ENCODE peak calls at places on chromosomes 2 and 18, in eight cellular contexts. One of them, this sample, is unnamed.
A peak's percentile ranks its signal among the peaks of the same experiment; 100 is the strongest.

GRCh38 chr2:181546086-181546485 is 88.9 kb downstream of the ITGA4 start:
- DNase-seq in stomach: no peak
- DNase-seq in upper lobe of left lung: no peak
- DNase-seq in IMR-90: peak; percentile 8
- DNase-seq in fibroblast of lung: peak; percentile 8
- DNase-seq in tibial artery: no peak
- DNase-seq in colonic mucosa: no peak
- DNase-seq in coronary artery: no peak
- DNase-seq in this sample: no peak

GRCh38 chr2:176814274-176814673 is 398.3 kb upstream of the HNRNPA3 start:
- DNase-seq in stomach: no peak
- DNase-seq in upper lobe of left lung: no peak
- DNase-seq in IMR-90: no peak
- DNase-seq in fibroblast of lung: no peak
- DNase-seq in tibial artery: no peak
- DNase-seq in colonic mucosa: no peak
- DNase-seq in coronary artery: no peak
- DNase-seq in this sample: no peak

GRCh38 chr18:51168031-51168742 is 29.3 kb downstream of the MEX3C start:
- DNase-seq in stomach: no peak
- DNase-seq in upper lobe of left lung: no peak
- DNase-seq in IMR-90: no peak
- DNase-seq in fibroblast of lung: no peak
- DNase-seq in tibial artery: no peak
- DNase-seq in colonic mucosa: no peak
- DNase-seq in coronary artery: no peak
- DNase-seq in this sample: no peak

GRCh38 chr2:27020337-27020948 is 12.3 kb upstream of the TMEM214 start:
- DNase-seq in stomach: peak; percentile 40
- DNase-seq in upper lobe of left lung: no peak
- DNase-seq in IMR-90: no peak
- DNase-seq in fibroblast of lung: peak; percentile 88
- DNase-seq in tibial artery: peak; percentile 65
- DNase-seq in colonic mucosa: peak; percentile 81
- DNase-seq in coronary artery: no peak
- DNase-seq in this sample: peak; percentile 53

GRCh38 chr2:44544991-44545390 is 183.2 kb downstream of the CAMKMT start:
- DNase-seq in stomach: no peak
- DNase-seq in upper lobe of left lung: no peak
- DNase-seq in IMR-90: no peak
- DNase-seq in fibroblast of lung: no peak
- DNase-seq in tibial artery: no peak
- DNase-seq in colonic mucosa: no peak
- DNase-seq in coronary artery: no peak
- DNase-seq in this sample: no peak

GRCh38 chr2:30989746-30990145 is 148.5 kb downstream of the GALNT14 start:
- DNase-seq in stomach: no peak
- DNase-seq in upper lobe of left lung: no peak
- DNase-seq in IMR-90: no peak
- DNase-seq in fibroblast of lung: no peak
- DNase-seq in tibial artery: no peak
- DNase-seq in colonic mucosa: no peak
- DNase-seq in coronary artery: no peak
- DNase-seq in this sample: no peak

GRCh38 chr2:73989972-73990371 is 5.3 kb downstream of the TET3 start:
- DNase-seq in stomach: no peak
- DNase-seq in upper lobe of left lung: no peak
- DNase-seq in IMR-90: no peak
- DNase-seq in fibroblast of lung: no peak
- DNase-seq in tibial artery: no peak
- DNase-seq in colonic mucosa: no peak
- DNase-seq in coronary artery: no peak
- DNase-seq in this sample: no peak

GRCh38 chr2:24122-24521 is 22.2 kb downstream of the FAM110C start:
- DNase-seq in stomach: no peak
- DNase-seq in upper lobe of left lung: no peak
- DNase-seq in IMR-90: no peak
- DNase-seq in fibroblast of lung: no peak
- DNase-seq in tibial artery: no peak
- DNase-seq in colonic mucosa: peak; percentile 69
- DNase-seq in coronary artery: no peak
- DNase-seq in this sample: peak; percentile 71

GRCh38 chr18:77066101-77066500 is 66.5 kb downstream of the MBP start:
- DNase-seq in stomach: no peak
- DNase-seq in upper lobe of left lung: no peak
- DNase-seq in IMR-90: no peak
- DNase-seq in fibroblast of lung: no peak
- DNase-seq in tibial artery: no peak
- DNase-seq in colonic mucosa: no peak
- DNase-seq in coronary artery: no peak
- DNase-seq in this sample: no peak

GRCh38 chr2:136665741-136666140 is 99.6 kb upstream of the THSD7B start:
- DNase-seq in stomach: no peak
- DNase-seq in upper lobe of left lung: no peak
- DNase-seq in IMR-90: no peak
- DNase-seq in fibroblast of lung: no peak
- DNase-seq in tibial artery: no peak
- DNase-seq in colonic mucosa: no peak
- DNase-seq in coronary artery: no peak
- DNase-seq in this sample: no peak

GRCh38 chr2:98822301-98823164 is 91.6 kb upstream of the MGAT4A start:
- DNase-seq in stomach: peak; percentile 40
- DNase-seq in upper lobe of left lung: peak; percentile 65
- DNase-seq in IMR-90: no peak
- DNase-seq in fibroblast of lung: no peak
- DNase-seq in tibial artery: peak; percentile 77
- DNase-seq in colonic mucosa: no peak
- DNase-seq in coronary artery: peak; percentile 76
- DNase-seq in this sample: peak; percentile 36

GRCh38 chr18:35680139-35680551 is 98.6 kb downstream of the GALNT1 start:
- DNase-seq in stomach: no peak
- DNase-seq in upper lobe of left lung: no peak
- DNase-seq in IMR-90: no peak
- DNase-seq in fibroblast of lung: no peak
- DNase-seq in tibial artery: no peak
- DNase-seq in colonic mucosa: no peak
- DNase-seq in coronary artery: no peak
- DNase-seq in this sample: no peak

GRCh38 chr18:51953521-51953920 is 386.5 kb upstream of the DCC start:
- DNase-seq in stomach: no peak
- DNase-seq in upper lobe of left lung: no peak
- DNase-seq in IMR-90: no peak
- DNase-seq in fibroblast of lung: no peak
- DNase-seq in tibial artery: no peak
- DNase-seq in colonic mucosa: no peak
- DNase-seq in coronary artery: no peak
- DNase-seq in this sample: no peak

GRCh38 chr2:239308696-239309397 is 92.0 kb downstream of the HDAC4 start:
- DNase-seq in stomach: peak; percentile 25
- DNase-seq in upper lobe of left lung: peak; percentile 20
- DNase-seq in IMR-90: peak; percentile 80
- DNase-seq in fibroblast of lung: peak; percentile 82
- DNase-seq in tibial artery: peak; percentile 69
- DNase-seq in colonic mucosa: no peak
- DNase-seq in coronary artery: peak; percentile 71
- DNase-seq in this sample: no peak

GRCh38 chr2:33552758-33553461 is 46.2 kb downstream of the FAM98A start:
- DNase-seq in stomach: no peak
- DNase-seq in upper lobe of left lung: peak; percentile 35
- DNase-seq in IMR-90: peak; percentile 52
- DNase-seq in fibroblast of lung: peak; percentile 29
- DNase-seq in tibial artery: no peak
- DNase-seq in colonic mucosa: no peak
- DNase-seq in coronary artery: no peak
- DNase-seq in this sample: peak; percentile 13

GRCh38 chr2:33550206-33550605 is 48.9 kb downstream of the FAM98A start:
- DNase-seq in stomach: no peak
- DNase-seq in upper lobe of left lung: no peak
- DNase-seq in IMR-90: no peak
- DNase-seq in fibroblast of lung: no peak
- DNase-seq in tibial artery: no peak
- DNase-seq in colonic mucosa: no peak
- DNase-seq in coronary artery: no peak
- DNase-seq in this sample: no peak

GRCh38 chr2:33559986-33560385 is 39.1 kb downstream of the FAM98A start:
- DNase-seq in stomach: no peak
- DNase-seq in upper lobe of left lung: no peak
- DNase-seq in IMR-90: no peak
- DNase-seq in fibroblast of lung: peak; percentile 24
- DNase-seq in tibial artery: no peak
- DNase-seq in colonic mucosa: no peak
- DNase-seq in coronary artery: no peak
- DNase-seq in this sample: no peak

GRCh38 chr2:33559336-33559735 is 39.8 kb downstream of the FAM98A start:
- DNase-seq in stomach: no peak
- DNase-seq in upper lobe of left lung: no peak
- DNase-seq in IMR-90: no peak
- DNase-seq in fibroblast of lung: no peak
- DNase-seq in tibial artery: no peak
- DNase-seq in colonic mucosa: no peak
- DNase-seq in coronary artery: no peak
- DNase-seq in this sample: no peak

DNA sequence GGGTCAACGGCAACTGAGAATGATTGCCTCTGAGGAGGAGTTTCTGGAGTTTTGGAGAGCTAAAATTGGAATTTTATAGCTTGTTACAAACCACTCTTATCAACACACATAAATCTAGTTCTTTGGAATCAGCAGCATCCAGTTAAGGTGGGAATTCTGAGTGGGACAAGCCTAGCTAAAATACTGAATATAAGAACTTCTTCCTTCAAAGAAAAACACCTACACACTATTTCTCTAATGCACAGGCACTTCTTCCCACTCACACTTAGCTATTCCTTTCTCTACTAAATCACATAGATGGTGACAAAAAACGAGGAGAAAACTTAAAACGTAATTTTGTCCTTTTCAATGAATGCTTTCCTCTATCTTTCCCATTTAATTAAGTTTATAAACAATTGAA is 43.4 kb downstream of the FAM98A start:
- DNase-seq in stomach: no peak
- DNase-seq in upper lobe of left lung: no peak
- DNase-seq in IMR-90: no peak
- DNase-seq in fibroblast of lung: no peak
- DNase-seq in tibial artery: no peak
- DNase-seq in colonic mucosa: no peak
- DNase-seq in coronary artery: no peak
- DNase-seq in this sample: no peak
- H3K27ac ChIP-seq in stomach: no peak overlapping the region
- H3K27ac ChIP-seq in upper lobe of left lung: no peak overlapping the region
- H3K27ac ChIP-seq in IMR-90: no peak overlapping the region
- H3K27ac ChIP-seq in fibroblast of lung: no peak overlapping the region
- H3K27ac ChIP-seq in tibial artery: no peak overlapping the region
- H3K27ac ChIP-seq in colonic mucosa: no peak overlapping the region
- H3K27ac ChIP-seq in coronary artery: peak overlapping the region; percentile 26
- H3K27ac ChIP-seq in this sample: no peak overlapping the region

GRCh38 chr2:150599889-150600288 is 112.4 kb upstream of the RND3 start:
- DNase-seq in stomach: no peak
- DNase-seq in upper lobe of left lung: no peak
- DNase-seq in IMR-90: no peak
- DNase-seq in fibroblast of lung: no peak
- DNase-seq in tibial artery: no peak
- DNase-seq in colonic mucosa: no peak
- DNase-seq in coronary artery: no peak
- DNase-seq in this sample: no peak
- TF ChIP-seq CTCF in stomach: no peak
- TF ChIP-seq CTCF in upper lobe of left lung: no peak
- TF ChIP-seq CTCF in IMR-90: no peak
- TF ChIP-seq CTCF in fibroblast of lung: no peak
- TF ChIP-seq CTCF in tibial artery: no peak
- TF ChIP-seq CTCF in colonic mucosa: no peak
- TF ChIP-seq CTCF in coronary artery: no peak
- TF ChIP-seq CTCF in this sample: no peak

DNA sequence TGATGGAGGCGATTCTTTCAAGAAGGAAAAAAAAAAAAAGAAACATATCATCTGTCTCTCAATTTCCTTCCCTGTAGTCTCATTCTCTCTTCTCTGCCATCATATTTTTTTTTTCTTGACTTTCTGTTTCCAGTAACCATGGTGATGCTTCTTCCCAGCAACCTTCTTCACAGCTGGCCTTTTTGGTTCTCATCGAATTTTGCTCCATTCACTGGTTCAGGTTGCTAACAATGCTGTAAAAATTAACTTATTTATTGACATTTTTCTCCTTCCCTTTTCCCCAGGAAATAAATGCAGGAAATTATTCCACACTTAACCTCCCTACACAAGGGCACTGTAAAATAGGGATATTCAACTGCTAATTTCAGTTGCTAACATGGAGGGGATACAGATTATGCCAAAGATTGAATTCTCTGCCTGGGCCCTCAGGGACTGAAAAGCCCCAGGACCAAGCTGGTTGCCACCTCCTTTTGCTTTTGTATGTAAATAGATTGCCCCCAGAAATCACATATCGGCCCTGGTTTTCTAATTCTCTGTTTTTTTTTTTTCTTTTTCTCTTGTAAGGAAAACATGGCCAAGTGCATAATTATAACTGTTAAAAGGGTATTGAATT is 154.7 kb downstream of the MAP2 start:
- DNase-seq in stomach: no peak
- DNase-seq in upper lobe of left lung: no peak
- DNase-seq in IMR-90: no peak
- DNase-seq in fibroblast of lung: no peak
- DNase-seq in tibial artery: no peak
- DNase-seq in colonic mucosa: no peak
- DNase-seq in coronary artery: no peak
- DNase-seq in this sample: no peak
- H3K4me3 ChIP-seq in stomach: no peak overlapping the region
- H3K4me3 ChIP-seq in upper lobe of left lung: no peak overlapping the region
- H3K4me3 ChIP-seq in IMR-90: no peak overlapping the region
- H3K4me3 ChIP-seq in fibroblast of lung: no peak overlapping the region
- H3K4me3 ChIP-seq in tibial artery: no peak overlapping the region
- H3K4me3 ChIP-seq in colonic mucosa: no peak overlapping the region
- H3K4me3 ChIP-seq in coronary artery: no peak overlapping the region
- H3K4me3 ChIP-seq in this sample: no peak overlapping the region

DNA sequence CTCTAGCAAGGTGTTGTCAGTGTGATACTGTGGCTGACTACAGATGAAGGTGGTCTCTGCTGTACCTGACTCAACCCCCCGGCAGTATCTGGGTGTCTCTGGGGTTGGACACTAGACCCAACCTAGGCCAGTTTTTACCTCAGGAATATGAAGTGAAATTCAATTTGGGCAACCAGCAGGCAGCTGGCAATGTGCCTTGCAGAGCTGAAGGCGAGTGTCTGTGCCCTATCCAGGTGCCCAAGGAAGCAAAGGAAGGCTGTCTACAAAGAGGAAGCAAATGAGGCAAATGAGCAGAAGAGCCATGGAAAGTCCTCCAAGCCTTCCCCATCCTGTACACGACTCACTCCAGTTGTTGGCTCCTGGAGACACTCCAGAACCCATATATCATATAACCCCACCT is 264.6 kb upstream of the AGAP1 start:
- DNase-seq in stomach: no peak
- DNase-seq in upper lobe of left lung: no peak
- DNase-seq in IMR-90: no peak
- DNase-seq in fibroblast of lung: no peak
- DNase-seq in tibial artery: no peak
- DNase-seq in colonic mucosa: no peak
- DNase-seq in coronary artery: no peak
- DNase-seq in this sample: no peak
- H3K27ac ChIP-seq in stomach: no peak overlapping the region
- H3K27ac ChIP-seq in upper lobe of left lung: no peak overlapping the region
- H3K27ac ChIP-seq in IMR-90: no peak overlapping the region
- H3K27ac ChIP-seq in fibroblast of lung: no peak overlapping the region
- H3K27ac ChIP-seq in tibial artery: no peak overlapping the region
- H3K27ac ChIP-seq in colonic mucosa: no peak overlapping the region
- H3K27ac ChIP-seq in coronary artery: no peak overlapping the region
- H3K27ac ChIP-seq in this sample: no peak overlapping the region

GRCh38 chr2:233832869-233833812 is 21.2 kb downstream of the HJURP start:
- DNase-seq in stomach: peak; percentile 30
- DNase-seq in upper lobe of left lung: no peak
- DNase-seq in IMR-90: peak; percentile 73
- DNase-seq in fibroblast of lung: peak; percentile 50
- DNase-seq in tibial artery: peak; percentile 56
- DNase-seq in colonic mucosa: no peak
- DNase-seq in coronary artery: peak; percentile 67
- DNase-seq in this sample: no peak
- TF ChIP-seq CTCF in stomach: no peak
- TF ChIP-seq CTCF in upper lobe of left lung: no peak
- TF ChIP-seq CTCF in IMR-90: peak; percentile 50
- TF ChIP-seq CTCF in fibroblast of lung: peak; percentile 13
- TF ChIP-seq CTCF in tibial artery: no peak
- TF ChIP-seq CTCF in colonic mucosa: peak; percentile 21
- TF ChIP-seq CTCF in coronary artery: no peak
- TF ChIP-seq CTCF in this sample: no peak